ENCODE peak calls at places on chromosome 4, in four cellular contexts. N is PC-9, W is activated B cell treated with CpG ODN at 0.5 μM for 24 hours, S is GM12865. C is an unnamed sample.

GRCh38 chr4:73446336-73446938 is 10.4 kb downstream of the AFP start:
- DNase-seq in N (no peak), W (no peak), S (peak), C (peak)

GRCh38 chr4:127870688-127871087 is 10.0 kb upstream of the PLK4 start:
- DNase-seq in N (peak), W (no peak), S (no peak), C (no peak)

GRCh38 chr4:6427439-6428090 is 44.8 kb downstream of the PPP2R2C start:
- DNase-seq in N (no peak), W (no peak), S (no peak), C (no peak)

GRCh38 chr4:3122081-3122563 is 47.6 kb downstream of the HTT start:
- DNase-seq in N (no peak), W (no peak), S (no peak), C (no peak)

GRCh38 chr4:101155859-101156430 is 191.4 kb downstream of the PPP3CA start:
- DNase-seq in N (no peak), W (no peak), S (peak), C (no peak)

GRCh38 chr4:141636771-141637460 is 533 bp downstream of the IL15 start:
- DNase-seq in N (peak), W (peak), S (peak), C (peak)

GRCh38 chr4:186204103-186204559 is 12.8 kb downstream of the CYP4V2 start:
- DNase-seq in N (no peak), W (peak), S (no peak), C (peak)

GRCh38 chr4:106353786-106354185 is 14.8 kb downstream of the GIMD1 start:
- DNase-seq in N (no peak), W (no peak), S (no peak), C (no peak)

GRCh38 chr4:140309124-140309870 is 64.1 kb upstream of the SCOC start:
- DNase-seq in N (no peak), W (no peak), S (no peak), C (peak)

GRCh38 chr4:2442175-2442993 is 23.6 kb downstream of the CFAP99 start:
- DNase-seq in N (no peak), W (no peak), S (no peak), C (no peak)

GRCh38 chr4:129641179-129641578 is 545.2 kb downstream of the C4orf33 start:
- DNase-seq in N (peak), W (no peak), S (peak), C (peak)

GRCh38 chr4:109977854-109978501 is 65.3 kb downstream of the EGF start:
- DNase-seq in N (no peak), W (no peak), S (peak), C (peak)

GRCh38 chr4:72119946-72120345 is 88.1 kb downstream of the NPFFR2 start:
- DNase-seq in N (peak), W (no peak), S (no peak), C (no peak)

GRCh38 chr4:149823770-149824221 is 8.2 kb upstream of the IQCM start:
- DNase-seq in N (no peak), W (no peak), S (no peak), C (no peak)

GRCh38 chr4:4574792-4575191 is 32.9 kb upstream of the STX18 start:
- DNase-seq in N (no peak), W (no peak), S (peak), C (no peak)

GRCh38 chr4:67926485-67926884 is 36.8 kb downstream of the TMPRSS11A start:
- DNase-seq in N (no peak), W (no peak), S (no peak), C (no peak)

GRCh38 chr4:84804126-84804525 is 162.4 kb downstream of the WDFY3 start:
- DNase-seq in N (no peak), W (no peak), S (no peak), C (no peak)

GRCh38 chr4:184293552-184293951 is 75.9 kb upstream of the ENPP6 start:
- DNase-seq in N (no peak), W (no peak), S (no peak), C (no peak)

GRCh38 chr4:180099962-180100361 is 2143.2 kb upstream of the TENM3 start:
- DNase-seq in N (peak), W (no peak), S (no peak), C (no peak)

GRCh38 chr4:77045490-77045889 is 30.3 kb downstream of the CCNI start:
- DNase-seq in N (no peak), W (no peak), S (no peak), C (no peak)

GRCh38 chr4:7297881-7298280 is 105.5 kb downstream of the SORCS2 start:
- DNase-seq in N (no peak), W (no peak), S (no peak), C (no peak)

GRCh38 chr4:80207172-80207583 is 9.9 kb downstream of the PRDM8 start:
- DNase-seq in N (no peak), W (no peak), S (no peak), C (no peak)

GRCh38 chr4:184448828-184449227 is 25.5 kb downstream of the IRF2 start:
- DNase-seq in N (no peak), W (no peak), S (peak), C (peak)

GRCh38 chr4:10582059-10582686 is 102.4 kb downstream of the CLNK start:
- DNase-seq in N (peak), W (no peak), S (peak), C (peak)

GRCh38 chr4:127586922-127587571 is 45.7 kb upstream of the INTU start:
- DNase-seq in N (peak), W (no peak), S (peak), C (peak)

GRCh38 chr4:129246850-129247542 is 151.0 kb downstream of the C4orf33 start:
- DNase-seq in N (no peak), W (no peak), S (no peak), C (no peak)

GRCh38 chr4:99529218-99529617 is 18.4 kb downstream of the C4orf17 start:
- DNase-seq in N (no peak), W (no peak), S (no peak), C (no peak)